ENCODE peak calls at places on chromosomes 11 and 22, in ten cellular contexts. One of them, this sample, is unnamed.

GRCh38 chr11:2566223-2567025 is 121.6 kb downstream of the KCNQ1 start:
- DNase-seq in IMR-90: no peak
- DNase-seq in heart left ventricle: no peak
- DNase-seq in transverse colon: peak; percentile 70
- DNase-seq in adrenal gland: peak; percentile 63
- DNase-seq in HCT116: no peak
- DNase-seq in sigmoid colon: peak; percentile 58
- DNase-seq in esophagus squamous epithelium: no peak
- DNase-seq in K562: peak; percentile 21
- DNase-seq in ovary: peak; percentile 23
- DNase-seq in this sample: no peak

GRCh38 chr22:19659805-19660345 is 54.4 kb upstream of the SEPTIN5 start:
- DNase-seq in IMR-90: no peak
- DNase-seq in heart left ventricle: no peak
- DNase-seq in transverse colon: no peak
- DNase-seq in adrenal gland: no peak
- DNase-seq in HCT116: no peak
- DNase-seq in sigmoid colon: no peak
- DNase-seq in esophagus squamous epithelium: no peak
- DNase-seq in K562: no peak
- DNase-seq in ovary: no peak
- DNase-seq in this sample: peak; percentile 57

GRCh38 chr22:19629720-19630419 is 84.4 kb upstream of the SEPTIN5 start:
- DNase-seq in IMR-90: peak; percentile 71
- DNase-seq in heart left ventricle: peak; percentile 79
- DNase-seq in transverse colon: peak; percentile 79
- DNase-seq in adrenal gland: peak; percentile 85
- DNase-seq in HCT116: peak; percentile 68
- DNase-seq in sigmoid colon: peak; percentile 83
- DNase-seq in esophagus squamous epithelium: peak; percentile 16
- DNase-seq in K562: peak; percentile 98
- DNase-seq in ovary: peak; percentile 74
- DNase-seq in this sample: peak; percentile 88

GRCh38 chr11:65414776-65415498 is 7.7 kb upstream of the NEAT1 start:
- DNase-seq in IMR-90: peak; percentile 39
- DNase-seq in heart left ventricle: no peak
- DNase-seq in transverse colon: peak; percentile 8
- DNase-seq in adrenal gland: no peak
- DNase-seq in HCT116: no peak
- DNase-seq in sigmoid colon: peak; percentile 62
- DNase-seq in esophagus squamous epithelium: no peak
- DNase-seq in K562: no peak
- DNase-seq in ovary: no peak
- DNase-seq in this sample: peak; percentile 64

GRCh38 chr11:64742087-64742939 is 1.6 kb downstream of the RASGRP2 start:
- DNase-seq in IMR-90: no peak
- DNase-seq in heart left ventricle: no peak
- DNase-seq in transverse colon: no peak
- DNase-seq in adrenal gland: peak; percentile 48
- DNase-seq in HCT116: no peak
- DNase-seq in sigmoid colon: no peak
- DNase-seq in esophagus squamous epithelium: no peak
- DNase-seq in K562: peak; percentile 72
- DNase-seq in ovary: no peak
- DNase-seq in this sample: no peak

GRCh38 chr22:50148991-50149721 is 21.4 kb upstream of the PANX2 start:
- DNase-seq in IMR-90: peak; percentile 45
- DNase-seq in heart left ventricle: peak; percentile 32
- DNase-seq in transverse colon: peak; percentile 73
- DNase-seq in adrenal gland: peak; percentile 76
- DNase-seq in HCT116: peak; percentile 61
- DNase-seq in sigmoid colon: no peak
- DNase-seq in esophagus squamous epithelium: no peak
- DNase-seq in K562: peak; percentile 81
- DNase-seq in ovary: no peak
- DNase-seq in this sample: no peak

GRCh38 chr11:4118107-4118506 is 23.5 kb downstream of the RRM1 start:
- DNase-seq in IMR-90: peak; percentile 63
- DNase-seq in heart left ventricle: no peak
- DNase-seq in transverse colon: no peak
- DNase-seq in adrenal gland: no peak
- DNase-seq in HCT116: no peak
- DNase-seq in sigmoid colon: no peak
- DNase-seq in esophagus squamous epithelium: no peak
- DNase-seq in K562: no peak
- DNase-seq in ovary: no peak
- DNase-seq in this sample: no peak

GRCh38 chr22:19674129-19674928 is 40.0 kb upstream of the SEPTIN5 start:
- DNase-seq in IMR-90: no peak
- DNase-seq in heart left ventricle: no peak
- DNase-seq in transverse colon: no peak
- DNase-seq in adrenal gland: no peak
- DNase-seq in HCT116: no peak
- DNase-seq in sigmoid colon: no peak
- DNase-seq in esophagus squamous epithelium: no peak
- DNase-seq in K562: no peak
- DNase-seq in ovary: no peak
- DNase-seq in this sample: peak; percentile 40

GRCh38 chr11:13008625-13009475 is at the start of gene RASSF10:
- DNase-seq in IMR-90: no peak
- DNase-seq in heart left ventricle: peak; percentile 78
- DNase-seq in transverse colon: peak; percentile 85
- DNase-seq in adrenal gland: no peak
- DNase-seq in HCT116: no peak
- DNase-seq in sigmoid colon: peak; percentile 63
- DNase-seq in esophagus squamous epithelium: no peak
- DNase-seq in K562: no peak
- DNase-seq in ovary: no peak
- DNase-seq in this sample: peak; percentile 78

GRCh38 chr22:20581503-20582170 is 74.2 kb downstream of the MED15 start:
- DNase-seq in IMR-90: no peak
- DNase-seq in heart left ventricle: no peak
- DNase-seq in transverse colon: no peak
- DNase-seq in adrenal gland: no peak
- DNase-seq in HCT116: no peak
- DNase-seq in sigmoid colon: no peak
- DNase-seq in esophagus squamous epithelium: no peak
- DNase-seq in K562: no peak
- DNase-seq in ovary: no peak
- DNase-seq in this sample: no peak

GRCh38 chr11:107856180-107856980 is 2.2 kb downstream of the SLC35F2 start:
- DNase-seq in IMR-90: no peak
- DNase-seq in heart left ventricle: no peak
- DNase-seq in transverse colon: peak; percentile 11
- DNase-seq in adrenal gland: no peak
- DNase-seq in HCT116: peak; percentile 33
- DNase-seq in sigmoid colon: no peak
- DNase-seq in esophagus squamous epithelium: no peak
- DNase-seq in K562: peak; percentile 70
- DNase-seq in ovary: no peak
- DNase-seq in this sample: no peak

GRCh38 chr11:125423247-125423849 is 72.7 kb downstream of the FEZ1 start:
- DNase-seq in IMR-90: no peak
- DNase-seq in heart left ventricle: no peak
- DNase-seq in transverse colon: no peak
- DNase-seq in adrenal gland: no peak
- DNase-seq in HCT116: peak; percentile 19
- DNase-seq in sigmoid colon: no peak
- DNase-seq in esophagus squamous epithelium: no peak
- DNase-seq in K562: peak; percentile 37
- DNase-seq in ovary: no peak
- DNase-seq in this sample: no peak

GRCh38 chr11:72617080-72617744 is 57.0 kb downstream of the PDE2A start:
- DNase-seq in IMR-90: peak; percentile 3
- DNase-seq in heart left ventricle: peak; percentile 60
- DNase-seq in transverse colon: peak; percentile 39
- DNase-seq in adrenal gland: no peak
- DNase-seq in HCT116: no peak
- DNase-seq in sigmoid colon: peak; percentile 93
- DNase-seq in esophagus squamous epithelium: no peak
- DNase-seq in K562: no peak
- DNase-seq in ovary: no peak
- DNase-seq in this sample: no peak

GRCh38 chr11:87185228-87185627 is 147.5 kb downstream of the TMEM135 start:
- DNase-seq in IMR-90: no peak
- DNase-seq in heart left ventricle: no peak
- DNase-seq in transverse colon: no peak
- DNase-seq in adrenal gland: no peak
- DNase-seq in HCT116: no peak
- DNase-seq in sigmoid colon: no peak
- DNase-seq in esophagus squamous epithelium: no peak
- DNase-seq in K562: no peak
- DNase-seq in ovary: no peak
- DNase-seq in this sample: no peak

GRCh38 chr11:79229047-79229446 is 211.8 kb downstream of the TENM4 start:
- DNase-seq in IMR-90: no peak
- DNase-seq in heart left ventricle: no peak
- DNase-seq in transverse colon: no peak
- DNase-seq in adrenal gland: no peak
- DNase-seq in HCT116: no peak
- DNase-seq in sigmoid colon: no peak
- DNase-seq in esophagus squamous epithelium: no peak
- DNase-seq in K562: no peak
- DNase-seq in ovary: no peak
- DNase-seq in this sample: no peak

GRCh38 chr22:32475428-32476010 is 908 bp downstream of the FBXO7 start:
- DNase-seq in IMR-90: no peak
- DNase-seq in heart left ventricle: peak; percentile 31
- DNase-seq in transverse colon: peak; percentile 47
- DNase-seq in adrenal gland: peak; percentile 56
- DNase-seq in HCT116: peak; percentile 8
- DNase-seq in sigmoid colon: peak; percentile 72
- DNase-seq in esophagus squamous epithelium: no peak
- DNase-seq in K562: peak; percentile 47
- DNase-seq in ovary: peak; percentile 22
- DNase-seq in this sample: no peak

GRCh38 chr22:49497266-49497665 is 330.4 kb downstream of the BRD1 start:
- DNase-seq in IMR-90: no peak
- DNase-seq in heart left ventricle: no peak
- DNase-seq in transverse colon: no peak
- DNase-seq in adrenal gland: no peak
- DNase-seq in HCT116: peak; percentile 22
- DNase-seq in sigmoid colon: no peak
- DNase-seq in esophagus squamous epithelium: no peak
- DNase-seq in K562: no peak
- DNase-seq in ovary: no peak
- DNase-seq in this sample: no peak

GRCh38 chr11:128692750-128693578 is 908 bp upstream of the FLI1 start:
- DNase-seq in IMR-90: no peak
- DNase-seq in heart left ventricle: peak; percentile 50
- DNase-seq in transverse colon: peak; percentile 27
- DNase-seq in adrenal gland: peak; percentile 36
- DNase-seq in HCT116: no peak
- DNase-seq in sigmoid colon: no peak
- DNase-seq in esophagus squamous epithelium: no peak
- DNase-seq in K562: no peak
- DNase-seq in ovary: no peak
- DNase-seq in this sample: peak; percentile 73
- TF ChIP-seq POLR2A in IMR-90: peak; percentile 45
- TF ChIP-seq POLR2A in heart left ventricle: no peak
- TF ChIP-seq POLR2A in transverse colon: no peak
- TF ChIP-seq POLR2A in adrenal gland: no peak
- TF ChIP-seq POLR2A in HCT116: no peak
- TF ChIP-seq POLR2A in sigmoid colon: no peak
- TF ChIP-seq POLR2A in esophagus squamous epithelium: no peak
- TF ChIP-seq POLR2A in K562: no peak
- TF ChIP-seq POLR2A in ovary: no peak
- TF ChIP-seq POLR2A in this sample: no peak

DNA sequence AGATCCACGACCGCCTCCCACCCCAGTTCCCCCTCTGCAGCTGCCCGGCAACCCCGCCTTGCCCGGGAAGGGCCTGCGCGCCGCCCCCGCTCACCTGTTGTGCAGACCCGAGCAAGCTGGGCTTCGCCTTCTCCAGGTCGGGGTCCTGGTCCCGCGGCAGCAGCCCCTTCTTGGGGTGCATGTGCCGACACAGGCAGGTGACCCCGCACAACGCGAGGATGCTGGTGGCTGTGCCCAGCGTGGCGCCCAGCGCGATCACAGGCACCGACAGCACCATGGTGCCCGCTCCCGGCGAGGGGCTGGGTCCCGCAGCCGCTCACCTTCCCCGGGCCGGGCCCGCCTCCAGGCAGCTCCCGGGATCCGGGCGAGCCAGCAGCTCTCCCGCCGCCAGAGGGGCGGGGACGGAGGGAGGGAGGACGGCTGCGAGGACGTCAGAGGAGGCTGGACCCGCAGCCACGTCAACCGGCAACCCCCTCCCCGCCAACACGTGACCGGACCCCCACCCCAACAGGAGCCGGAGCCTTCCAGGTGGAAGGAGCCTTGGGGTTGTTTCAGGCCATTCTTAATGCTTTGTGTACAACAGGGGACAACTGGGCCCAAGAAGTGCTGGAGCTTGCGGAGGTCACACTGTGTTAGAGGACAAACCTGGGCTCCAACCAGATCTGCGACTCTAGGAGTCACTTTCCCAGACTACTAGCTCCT is at the start of gene SYT13:
- DNase-seq in IMR-90: no peak
- DNase-seq in heart left ventricle: no peak
- DNase-seq in transverse colon: peak; percentile 86
- DNase-seq in adrenal gland: no peak
- DNase-seq in HCT116: no peak
- DNase-seq in sigmoid colon: no peak
- DNase-seq in esophagus squamous epithelium: no peak
- DNase-seq in K562: no peak
- DNase-seq in ovary: no peak
- DNase-seq in this sample: no peak
- TF ChIP-seq POLR2A in IMR-90: no peak
- TF ChIP-seq POLR2A in heart left ventricle: no peak
- TF ChIP-seq POLR2A in transverse colon: peak; percentile 75
- TF ChIP-seq POLR2A in adrenal gland: no peak
- TF ChIP-seq POLR2A in HCT116: no peak
- TF ChIP-seq POLR2A in sigmoid colon: no peak
- TF ChIP-seq POLR2A in esophagus squamous epithelium: no peak
- TF ChIP-seq POLR2A in K562: no peak
- TF ChIP-seq POLR2A in ovary: no peak
- TF ChIP-seq POLR2A in this sample: no peak

GRCh38 chr11:111938687-111939160 is 1.6 kb downstream of the DIXDC1 start:
- DNase-seq in IMR-90: peak; percentile 63
- DNase-seq in heart left ventricle: no peak
- DNase-seq in transverse colon: no peak
- DNase-seq in adrenal gland: peak; percentile 62
- DNase-seq in HCT116: no peak
- DNase-seq in sigmoid colon: no peak
- DNase-seq in esophagus squamous epithelium: no peak
- DNase-seq in K562: peak; percentile 56
- DNase-seq in ovary: no peak
- DNase-seq in this sample: no peak
- TF ChIP-seq POLR2A in IMR-90: peak; percentile 44
- TF ChIP-seq POLR2A in heart left ventricle: no peak
- TF ChIP-seq POLR2A in transverse colon: no peak
- TF ChIP-seq POLR2A in adrenal gland: no peak
- TF ChIP-seq POLR2A in HCT116: no peak
- TF ChIP-seq POLR2A in sigmoid colon: no peak
- TF ChIP-seq POLR2A in esophagus squamous epithelium: no peak
- TF ChIP-seq POLR2A in K562: no peak
- TF ChIP-seq POLR2A in ovary: no peak
- TF ChIP-seq POLR2A in this sample: no peak

DNA sequence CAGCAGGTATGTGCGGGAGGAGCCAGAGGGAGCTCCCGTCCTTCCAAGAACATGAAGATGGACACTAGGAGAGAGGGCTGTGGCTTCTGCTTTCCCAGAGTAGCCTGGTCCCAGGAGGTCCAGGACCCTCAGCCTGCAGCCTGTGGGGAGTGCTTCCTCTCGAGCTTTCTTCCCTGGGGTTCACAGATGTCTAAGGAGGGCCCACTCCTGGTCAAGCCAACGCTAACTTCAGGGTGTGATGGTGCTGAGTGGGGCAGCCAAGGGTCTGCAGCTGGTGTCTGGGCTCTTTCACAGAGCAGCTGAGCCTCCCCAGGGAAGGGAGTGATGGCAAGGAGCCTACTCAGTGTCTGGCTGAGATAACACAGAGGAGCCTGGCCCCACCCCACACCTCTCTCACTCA is 3.3 kb downstream of the POU2F3 start:
- DNase-seq in IMR-90: no peak
- DNase-seq in heart left ventricle: no peak
- DNase-seq in transverse colon: no peak
- DNase-seq in adrenal gland: no peak
- DNase-seq in HCT116: no peak
- DNase-seq in sigmoid colon: no peak
- DNase-seq in esophagus squamous epithelium: no peak
- DNase-seq in K562: no peak
- DNase-seq in ovary: no peak
- DNase-seq in this sample: no peak
- TF ChIP-seq POLR2A in IMR-90: no peak
- TF ChIP-seq POLR2A in heart left ventricle: no peak
- TF ChIP-seq POLR2A in transverse colon: no peak
- TF ChIP-seq POLR2A in adrenal gland: no peak
- TF ChIP-seq POLR2A in HCT116: no peak
- TF ChIP-seq POLR2A in sigmoid colon: no peak
- TF ChIP-seq POLR2A in esophagus squamous epithelium: no peak
- TF ChIP-seq POLR2A in K562: no peak
- TF ChIP-seq POLR2A in ovary: no peak
- TF ChIP-seq POLR2A in this sample: no peak

This sample was measured in suprapubic skin.